ENCODE peak calls at places on chromosomes 16 and 17, in four cellular contexts. E, P, X and Y are unnamed samples.

GRCh38 chr16:49856741-49857330 is 924 bp upstream of the ZNF423 start:
- DNase-seq in E (no peak), P (peak; percentile 66), X (peak; percentile 86), Y (peak; percentile 85)

GRCh38 chr16:54512461-54512860 is 225.9 kb upstream of the IRX3 start:
- DNase-seq in P (no peak), X (no peak), E (no peak), Y (no peak)

GRCh38 chr17:11241611-11242226 is 706 bp downstream of the SHISA6 start:
- DNase-seq in E (no peak), P (no peak), X (peak; percentile 33), Y (peak; percentile 27)

GRCh38 chr17:350706-351435 is 1.7 kb downstream of the RPH3AL start:
- DNase-seq in X (peak; percentile 90), E (no peak), P (peak; percentile 87), Y (peak; percentile 94)

GRCh38 chr17:48149174-48150106 is 41.9 kb downstream of the SNX11 start:
- DNase-seq in E (peak; percentile 94), X (no peak), P (no peak), Y (no peak)

GRCh38 chr16:19474617-19475016 is 47.3 kb downstream of the GDE1 start:
- DNase-seq in P (no peak), X (no peak), E (no peak), Y (no peak)

GRCh38 chr16:24998201-24998600 is 17.0 kb downstream of the ARHGAP17 start:
- DNase-seq in E (no peak), P (no peak), X (no peak), Y (no peak)

GRCh38 chr17:40307001-40307690 is 1.8 kb upstream of the RARA start:
- DNase-seq in P (no peak), E (no peak), X (no peak), Y (peak; percentile 50)

GRCh38 chr17:1580979-1581676 is 18.5 kb upstream of the PITPNA start:
- DNase-seq in E (no peak), P (no peak), X (peak; percentile 73), Y (peak; percentile 77)

GRCh38 chr16:539901-540530 is 12.5 kb downstream of the CAPN15 start:
- DNase-seq in P (no peak), X (no peak), E (no peak), Y (no peak)

GRCh38 chr17:46198233-46198632 is 5.0 kb upstream of the KANSL1 start:
- DNase-seq in P (no peak), X (no peak), E (no peak), Y (no peak)

GRCh38 chr17:77810536-77810935 is 148.0 kb upstream of the TNRC6C start:
- DNase-seq in X (peak; percentile 26), P (peak; percentile 49), E (no peak), Y (no peak)

GRCh38 chr16:47719713-47720112 is 258.6 kb downstream of the PHKB start:
- DNase-seq in X (no peak), E (no peak), P (no peak), Y (no peak)

GRCh38 chr16:85901760-85902365 is 2.9 kb downstream of the IRF8 start:
- DNase-seq in X (no peak), P (no peak), E (no peak), Y (no peak)

GRCh38 chr17:57270801-57271245 is 14.5 kb downstream of the MSI2 start:
- DNase-seq in E (no peak), X (no peak), P (no peak), Y (no peak)

GRCh38 chr17:5562661-5563360 is 21.5 kb downstream of the NLRP1 start:
- DNase-seq in X (no peak), E (no peak), P (no peak), Y (no peak)

GRCh38 chr16:11416228-11417001 is 71.2 kb downstream of the RMI2 start:
- DNase-seq in E (no peak), P (no peak), X (no peak), Y (no peak)